ENCODE peak calls at places on chromosome X, in six cellular contexts. One of them, this sample, is unnamed.

GRCh38 chrX:134158821-134159512 is 78.0 kb upstream of the CCDC160 start:
- DNase-seq in Panc1: no peak
- DNase-seq in sigmoid colon: no peak
- DNase-seq in stomach: no peak
- DNase-seq in vagina: no peak
- DNase-seq in GM12878: no peak
- DNase-seq in this sample: no peak

GRCh38 chrX:12583543-12583942 is 207.7 kb upstream of the PRPS2 start:
- DNase-seq in Panc1: no peak
- DNase-seq in sigmoid colon: no peak
- DNase-seq in stomach: no peak
- DNase-seq in vagina: no peak
- DNase-seq in GM12878: no peak
- DNase-seq in this sample: no peak

GRCh38 chrX:14697453-14697852 is 168.1 kb downstream of the GLRA2 start:
- DNase-seq in Panc1: no peak
- DNase-seq in sigmoid colon: no peak
- DNase-seq in stomach: peak; percentile 28
- DNase-seq in vagina: no peak
- DNase-seq in GM12878: no peak
- DNase-seq in this sample: no peak

GRCh38 chrX:147838465-147839131 is 73.1 kb upstream of the FMR1 start:
- DNase-seq in Panc1: no peak
- DNase-seq in sigmoid colon: no peak
- DNase-seq in stomach: no peak
- DNase-seq in vagina: no peak
- DNase-seq in GM12878: no peak
- DNase-seq in this sample: no peak

GRCh38 chrX:136856527-136856926 is 24.0 kb downstream of the RBMX start:
- DNase-seq in Panc1: no peak
- DNase-seq in sigmoid colon: no peak
- DNase-seq in stomach: no peak
- DNase-seq in vagina: no peak
- DNase-seq in GM12878: peak; percentile 40
- DNase-seq in this sample: no peak

GRCh38 chrX:10474510-10474909 is 145.9 kb downstream of the MID1 start:
- DNase-seq in Panc1: no peak
- DNase-seq in sigmoid colon: no peak
- DNase-seq in stomach: no peak
- DNase-seq in vagina: no peak
- DNase-seq in GM12878: no peak
- DNase-seq in this sample: no peak

GRCh38 chrX:773292-774025 is 142.9 kb downstream of the SHOX start:
- DNase-seq in Panc1: no peak
- DNase-seq in sigmoid colon: no peak
- DNase-seq in stomach: peak; percentile 17
- DNase-seq in vagina: no peak
- DNase-seq in GM12878: no peak
- DNase-seq in this sample: no peak

GRCh38 chrX:9420513-9420912 is 44.3 kb upstream of the TBL1X start:
- DNase-seq in Panc1: no peak
- DNase-seq in sigmoid colon: no peak
- DNase-seq in stomach: no peak
- DNase-seq in vagina: no peak
- DNase-seq in GM12878: no peak
- DNase-seq in this sample: no peak

GRCh38 chrX:52585892-52586291 is 68.8 kb downstream of the SSX7 start:
- DNase-seq in Panc1: no peak
- DNase-seq in sigmoid colon: no peak
- DNase-seq in stomach: no peak
- DNase-seq in vagina: no peak
- DNase-seq in GM12878: no peak
- DNase-seq in this sample: no peak

GRCh38 chrX:141936080-141936479 is 32.4 kb downstream of the MAGEC1 start:
- DNase-seq in Panc1: no peak
- DNase-seq in sigmoid colon: no peak
- DNase-seq in stomach: no peak
- DNase-seq in vagina: no peak
- DNase-seq in GM12878: no peak
- DNase-seq in this sample: no peak

GRCh38 chrX:136209016-136209738 is 42.0 kb downstream of the MAP7D3 start:
- DNase-seq in Panc1: no peak
- DNase-seq in sigmoid colon: peak; percentile 84
- DNase-seq in stomach: peak; percentile 44
- DNase-seq in vagina: no peak
- DNase-seq in GM12878: no peak
- DNase-seq in this sample: no peak

GRCh38 chrX:40272786-40273185 is 175.0 kb upstream of the BCOR start:
- DNase-seq in Panc1: no peak
- DNase-seq in sigmoid colon: no peak
- DNase-seq in stomach: no peak
- DNase-seq in vagina: no peak
- DNase-seq in GM12878: no peak
- DNase-seq in this sample: no peak

GRCh38 chrX:5646818-5647217 is 581.8 kb downstream of the NLGN4X start:
- DNase-seq in Panc1: no peak
- DNase-seq in sigmoid colon: no peak
- DNase-seq in stomach: no peak
- DNase-seq in vagina: no peak
- DNase-seq in GM12878: peak; percentile 66
- DNase-seq in this sample: no peak

GRCh38 chrX:136619889-136620505 is 28.0 kb upstream of the CD40LG start:
- DNase-seq in Panc1: no peak
- DNase-seq in sigmoid colon: no peak
- DNase-seq in stomach: no peak
- DNase-seq in vagina: no peak
- DNase-seq in GM12878: no peak
- DNase-seq in this sample: no peak

GRCh38 chrX:2710496-2710895 is 19.4 kb downstream of the CD99 start:
- DNase-seq in Panc1: peak; percentile 18
- DNase-seq in sigmoid colon: peak; percentile 6
- DNase-seq in stomach: no peak
- DNase-seq in vagina: no peak
- DNase-seq in GM12878: no peak
- DNase-seq in this sample: no peak

GRCh38 chrX:100381613-100382012 is 28.5 kb downstream of the PCDH19 start:
- DNase-seq in Panc1: no peak
- DNase-seq in sigmoid colon: no peak
- DNase-seq in stomach: no peak
- DNase-seq in vagina: no peak
- DNase-seq in GM12878: no peak
- DNase-seq in this sample: no peak

GRCh38 chrX:13373807-13374187 is 53.9 kb upstream of the ATXN3L start:
- DNase-seq in Panc1: no peak
- DNase-seq in sigmoid colon: no peak
- DNase-seq in stomach: no peak
- DNase-seq in vagina: no peak
- DNase-seq in GM12878: no peak
- DNase-seq in this sample: no peak

GRCh38 chrX:32448945-32449344 is 762.4 kb downstream of the DMD start:
- DNase-seq in Panc1: no peak
- DNase-seq in sigmoid colon: no peak
- DNase-seq in stomach: no peak
- DNase-seq in vagina: no peak
- DNase-seq in GM12878: peak; percentile 23
- DNase-seq in this sample: no peak

GRCh38 chrX:131677655-131678628 is 134.1 kb downstream of the OR13H1 start:
- DNase-seq in Panc1: peak; percentile 28
- DNase-seq in sigmoid colon: no peak
- DNase-seq in stomach: peak; percentile 47
- DNase-seq in vagina: no peak
- DNase-seq in GM12878: no peak
- DNase-seq in this sample: no peak

GRCh38 chrX:151564035-151564434 is 560 bp downstream of the PASD1 start:
- DNase-seq in Panc1: no peak
- DNase-seq in sigmoid colon: no peak
- DNase-seq in stomach: no peak
- DNase-seq in vagina: no peak
- DNase-seq in GM12878: no peak
- DNase-seq in this sample: no peak

GRCh38 chrX:114581528-114582263 is 2.2 kb upstream of the HTR2C start:
- DNase-seq in Panc1: no peak
- DNase-seq in sigmoid colon: no peak
- DNase-seq in stomach: no peak
- DNase-seq in vagina: no peak
- DNase-seq in GM12878: no peak
- DNase-seq in this sample: no peak

GRCh38 chrX:67619253-67619652 is 75.4 kb downstream of the AR start:
- DNase-seq in Panc1: no peak
- DNase-seq in sigmoid colon: no peak
- DNase-seq in stomach: no peak
- DNase-seq in vagina: no peak
- DNase-seq in GM12878: no peak
- DNase-seq in this sample: no peak

GRCh38 chrX:36978886-36979285 is 29.3 kb upstream of the FAM47C start:
- DNase-seq in Panc1: no peak
- DNase-seq in sigmoid colon: no peak
- DNase-seq in stomach: no peak
- DNase-seq in vagina: no peak
- DNase-seq in GM12878: no peak
- DNase-seq in this sample: no peak

GRCh38 chrX:11341274-11342256 is 48.4 kb downstream of the AMELX start:
- DNase-seq in Panc1: no peak
- DNase-seq in sigmoid colon: peak; percentile 82
- DNase-seq in stomach: peak; percentile 56
- DNase-seq in vagina: no peak
- DNase-seq in GM12878: peak; percentile 17
- DNase-seq in this sample: no peak

GRCh38 chrX:146127617-146128016 is 310.0 kb downstream of the SLITRK2 start:
- DNase-seq in Panc1: no peak
- DNase-seq in sigmoid colon: no peak
- DNase-seq in stomach: no peak
- DNase-seq in vagina: no peak
- DNase-seq in GM12878: no peak
- DNase-seq in this sample: no peak

GRCh38 chrX:95325185-95325584 is 1359.5 kb upstream of the DIAPH2 start:
- DNase-seq in Panc1: no peak
- DNase-seq in sigmoid colon: no peak
- DNase-seq in stomach: no peak
- DNase-seq in vagina: no peak
- DNase-seq in GM12878: no peak
- DNase-seq in this sample: no peak

GRCh38 chrX:124426273-124426672 is 79.9 kb downstream of the SH2D1A start:
- DNase-seq in Panc1: no peak
- DNase-seq in sigmoid colon: no peak
- DNase-seq in stomach: no peak
- DNase-seq in vagina: no peak
- DNase-seq in GM12878: no peak
- DNase-seq in this sample: no peak

GRCh38 chrX:25012793-25013592 is 2.8 kb downstream of the ARX start:
- DNase-seq in Panc1: no peak
- DNase-seq in sigmoid colon: no peak
- DNase-seq in stomach: no peak
- DNase-seq in vagina: no peak
- DNase-seq in GM12878: no peak
- DNase-seq in this sample: no peak

GRCh38 chrX:49041683-49042529 is 1.3 kb downstream of the TFE3 start:
- DNase-seq in Panc1: no peak
- DNase-seq in sigmoid colon: no peak
- DNase-seq in stomach: no peak
- DNase-seq in vagina: no peak
- DNase-seq in GM12878: no peak
- DNase-seq in this sample: no peak

GRCh38 chrX:49040376-49040955 is 2.7 kb downstream of the TFE3 start:
- DNase-seq in Panc1: no peak
- DNase-seq in sigmoid colon: no peak
- DNase-seq in stomach: no peak
- DNase-seq in vagina: no peak
- DNase-seq in GM12878: no peak
- DNase-seq in this sample: no peak

GRCh38 chrX:49037883-49038475 is 5.2 kb downstream of the TFE3 start:
- DNase-seq in Panc1: no peak
- DNase-seq in sigmoid colon: no peak
- DNase-seq in stomach: no peak
- DNase-seq in vagina: no peak
- DNase-seq in GM12878: no peak
- DNase-seq in this sample: no peak

GRCh38 chrX:49042581-49043219 is 457 bp downstream of the TFE3 start:
- DNase-seq in Panc1: no peak
- DNase-seq in sigmoid colon: no peak
- DNase-seq in stomach: no peak
- DNase-seq in vagina: no peak
- DNase-seq in GM12878: no peak
- DNase-seq in this sample: no peak

GRCh38 chrX:49039598-49040375 is 3.4 kb downstream of the TFE3 start:
- DNase-seq in Panc1: no peak
- DNase-seq in sigmoid colon: peak; percentile 93
- DNase-seq in stomach: peak; percentile 53
- DNase-seq in vagina: peak; percentile 96
- DNase-seq in GM12878: no peak
- DNase-seq in this sample: peak; percentile 71
- TF ChIP-seq POLR2AphosphoS5 in Panc1: no peak
- TF ChIP-seq POLR2AphosphoS5 in sigmoid colon: peak; percentile 23
- TF ChIP-seq POLR2AphosphoS5 in stomach: no peak
- TF ChIP-seq POLR2AphosphoS5 in vagina: peak; percentile 51
- TF ChIP-seq POLR2AphosphoS5 in GM12878: no peak
- TF ChIP-seq POLR2AphosphoS5 in this sample: no peak

GRCh38 chrX:129939986-129940385 is 34.0 kb downstream of the UTP14A start:
- DNase-seq in Panc1: no peak
- DNase-seq in sigmoid colon: no peak
- DNase-seq in stomach: no peak
- DNase-seq in vagina: no peak
- DNase-seq in GM12878: no peak
- DNase-seq in this sample: no peak
- H3K27me3 ChIP-seq in Panc1: no peaks in the 10 kb centered on the region
- H3K27me3 ChIP-seq in sigmoid colon: no peaks in the 10 kb centered on the region
- H3K27me3 ChIP-seq in stomach: no peaks in the 10 kb centered on the region
- H3K27me3 ChIP-seq in vagina: no peaks in the 10 kb centered on the region
- H3K27me3 ChIP-seq in GM12878: no peaks in the 10 kb centered on the region
- H3K27me3 ChIP-seq in this sample: no peaks in the 10 kb centered on the region

DNA sequence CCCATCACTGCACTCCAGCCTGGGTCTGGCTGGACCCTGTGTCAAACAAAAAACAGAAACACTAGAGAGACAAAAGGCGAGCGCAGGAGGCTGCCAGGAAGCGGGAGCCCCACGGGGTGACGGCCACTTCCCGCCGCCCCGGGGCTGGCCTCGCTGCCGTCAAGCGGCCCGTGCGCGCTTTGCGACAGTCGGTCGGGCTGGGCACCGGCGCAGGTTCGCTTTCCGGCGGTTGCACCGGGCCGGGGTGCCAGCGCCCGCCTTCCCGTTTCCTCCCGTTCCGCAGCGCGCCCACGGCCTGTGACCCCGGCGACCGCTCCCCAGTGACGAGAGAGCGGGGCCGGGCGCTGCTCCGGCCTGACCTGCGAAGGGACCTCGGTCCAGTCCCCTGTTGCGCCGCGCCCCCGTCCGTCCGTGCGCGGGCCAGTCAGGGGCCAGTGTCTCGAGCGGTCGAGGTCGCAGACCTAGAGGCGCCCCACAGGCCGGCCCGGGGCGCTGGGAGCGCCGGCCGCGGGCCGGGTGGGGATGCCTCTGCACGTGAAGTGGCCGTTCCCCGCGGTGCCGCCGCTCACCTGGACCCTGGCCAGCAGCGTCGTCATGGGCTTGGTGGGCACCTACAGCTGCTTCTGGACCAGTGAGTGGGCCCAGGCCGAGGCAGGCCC is at the start of gene TAFAZZIN:
- DNase-seq in Panc1: no peak
- DNase-seq in sigmoid colon: peak; percentile 89
- DNase-seq in stomach: peak; percentile 78
- DNase-seq in vagina: no peak
- DNase-seq in GM12878: no peak
- DNase-seq in this sample: peak; percentile 45
- TF ChIP-seq POLR2AphosphoS5 in Panc1: peak; percentile 77
- TF ChIP-seq POLR2AphosphoS5 in sigmoid colon: peak; percentile 76
- TF ChIP-seq POLR2AphosphoS5 in stomach: peak; percentile 88
- TF ChIP-seq POLR2AphosphoS5 in vagina: no peak
- TF ChIP-seq POLR2AphosphoS5 in GM12878: peak; percentile 68
- TF ChIP-seq POLR2AphosphoS5 in this sample: peak; percentile 60

GRCh38 chrX:68936608-68937007 is 107.8 kb downstream of the EFNB1 start:
- DNase-seq in Panc1: no peak
- DNase-seq in sigmoid colon: peak; percentile 46
- DNase-seq in stomach: peak; percentile 22
- DNase-seq in vagina: no peak
- DNase-seq in GM12878: no peak
- DNase-seq in this sample: no peak
- H3K27me3 ChIP-seq in Panc1: no peaks in the 10 kb centered on the region
- H3K27me3 ChIP-seq in sigmoid colon: no peaks in the 10 kb centered on the region
- H3K27me3 ChIP-seq in stomach: no peaks in the 10 kb centered on the region
- H3K27me3 ChIP-seq in vagina: no peaks in the 10 kb centered on the region
- H3K27me3 ChIP-seq in GM12878: no peaks in the 10 kb centered on the region
- H3K27me3 ChIP-seq in this sample: peaks cover 46% of the 10 kb centered on the region

This sample was measured in breast epithelium.